ENCODE peak calls at places on chromosomes 12 and 14, in six cellular contexts. E is IMR-90, W is mesenchymal stem cell, I is neuronal stem cell, K is H1, U is trophoblast cell. B is an unnamed sample. For H3K9me3, the result is how much of the 10 kb centered on the place peaks cover.

GRCh38 chr12:77938301-77938700 is 107.6 kb downstream of the NAV3 start:
- DNase-seq in K (no peak), I (no peak), E (no peak), U (no peak), W (no peak), B (no peak)

GRCh38 chr14:88748288-88748687 is 44.5 kb downstream of the EML5 start:
- DNase-seq in I (no peak), U (no peak), E (peak), W (no peak), K (no peak), B (no peak)

GRCh38 chr14:104441275-104442106 is 138.1 kb upstream of the C14orf180 start:
- DNase-seq in W (no peak), U (no peak), K (no peak), I (no peak), E (no peak), B (peak)

GRCh38 chr12:107749094-107749493 is 11.8 kb downstream of the PRDM4 start:
- DNase-seq in U (no peak), I (no peak), K (no peak), E (peak), W (peak), B (no peak)

GRCh38 chr12:79547735-79548347 is 142.9 kb downstream of the PAWR start:
- DNase-seq in K (peak), E (peak), U (peak), W (peak), I (peak), B (peak)

GRCh38 chr12:88590851-88591250 is 10.6 kb upstream of the KITLG start:
- DNase-seq in W (no peak), U (no peak), I (no peak), K (no peak), E (peak), B (no peak)

GRCh38 chr12:13390381-13390856 is 193.9 kb downstream of the EMP1 start:
- DNase-seq in E (peak), U (peak), I (no peak), K (no peak), W (no peak), B (no peak)

GRCh38 chr14:20614038-20614840 is 23.1 kb upstream of the RNASE12 start:
- DNase-seq in I (no peak), U (peak), K (no peak), E (no peak), W (no peak), B (peak)

GRCh38 chr14:62347658-62348057 is 585.4 kb downstream of the SNAPC1 start:
- DNase-seq in W (no peak), U (no peak), I (no peak), K (no peak), E (no peak), B (no peak)

GRCh38 chr14:23365353-23366162 is 586 bp upstream of the EFS start:
- DNase-seq in I (peak), E (peak), K (no peak), U (peak), W (peak), B (no peak)

GRCh38 chr12:130764475-130765185 is 48.5 kb upstream of the RIMBP2 start:
- DNase-seq in W (peak), K (no peak), I (no peak), E (peak), U (peak), B (no peak)

GRCh38 chr12:32437095-32437515 is 37.7 kb downstream of the FGD4 start:
- DNase-seq in W (peak), I (no peak), U (peak), K (no peak), E (peak), B (no peak)

GRCh38 chr14:91750634-91751198 is 18.8 kb upstream of the CATSPERB start:
- DNase-seq in E (no peak), W (no peak), K (no peak), U (no peak), I (no peak), B (no peak)

GRCh38 chr12:122837306-122838265 is 2.3 kb downstream of the HIP1R start:
- DNase-seq in E (no peak), K (no peak), U (no peak), I (no peak), W (no peak), B (no peak)

GRCh38 chr14:33480589-33481184 is 470.2 kb downstream of the EGLN3 start:
- DNase-seq in E (no peak), K (no peak), U (no peak), I (no peak), W (no peak), B (no peak)

GRCh38 chr12:108333898-108334699 is 5.0 kb downstream of the CMKLR1 start:
- DNase-seq in E (peak), U (peak), K (no peak), I (no peak), W (no peak), B (no peak)

GRCh38 chr12:45907955-45908354 is 82.4 kb downstream of the SCAF11 start:
- DNase-seq in I (no peak), E (no peak), K (no peak), W (no peak), U (no peak), B (no peak)

GRCh38 chr12:121968880-121969279 is 50.5 kb downstream of the CFAP251 start:
- DNase-seq in K (no peak), I (no peak), W (no peak), E (no peak), U (no peak), B (no peak)

GRCh38 chr14:104683653-104684448 is 5.6 kb upstream of the INF2 start:
- DNase-seq in E (no peak), I (no peak), W (no peak), K (no peak), U (no peak), B (no peak)

GRCh38 chr14:76499399-76499798 is 123.5 kb downstream of the ESRRB start:
- DNase-seq in W (no peak), E (no peak), K (no peak), U (no peak), I (no peak), B (no peak)

GRCh38 chr12:105235299-105235746 is 651 bp downstream of the APPL2 start:
- DNase-seq in W (peak), E (peak), K (no peak), I (no peak), U (no peak), B (no peak)

GRCh38 chr12:32089156-32089950 is 17.3 kb upstream of the BICD1 start:
- DNase-seq in U (no peak), W (no peak), I (no peak), K (no peak), E (no peak), B (peak)

GRCh38 chr12:64395739-64396138 is 5.2 kb upstream of the C12orf56 start:
- DNase-seq in I (no peak), U (no peak), E (peak), W (no peak), K (no peak), B (no peak)

GRCh38 chr14:68978550-68978911 is 571 bp downstream of the ACTN1 start:
- DNase-seq in E (no peak), W (peak), U (peak), K (no peak), I (peak), B (peak)

GRCh38 chr12:116037941-116038837 is 239.3 kb downstream of the MED13L start:
- DNase-seq in I (no peak), K (no peak), W (peak), U (peak), E (peak), B (no peak)

GRCh38 chr14:32968972-32969544 is 30.4 kb downstream of the NPAS3 start:
- DNase-seq in K (no peak), W (no peak), E (no peak), I (no peak), U (no peak), B (no peak)

GRCh38 chr14:77205566-77205965 is 24.0 kb downstream of the TMEM63C start:
- DNase-seq in W (no peak), U (no peak), E (no peak), I (no peak), K (no peak), B (no peak)

GRCh38 chr12:1544991-1545700 is 49.2 kb downstream of the FBXL14 start:
- DNase-seq in I (no peak), E (peak), K (no peak), U (peak), W (peak), B (no peak)

GRCh38 chr12:1546931-1547640 is 47.3 kb downstream of the FBXL14 start:
- DNase-seq in U (no peak), K (no peak), I (no peak), E (no peak), W (no peak), B (no peak)

GRCh38 chr12:1539135-1539534 is 55.2 kb downstream of the FBXL14 start:
- DNase-seq in K (no peak), E (no peak), W (no peak), U (no peak), I (no peak), B (no peak)

GRCh38 chr12:1540690-1541089 is 53.7 kb downstream of the FBXL14 start:
- DNase-seq in E (peak), U (no peak), I (no peak), K (no peak), W (no peak), B (no peak)

DNA sequence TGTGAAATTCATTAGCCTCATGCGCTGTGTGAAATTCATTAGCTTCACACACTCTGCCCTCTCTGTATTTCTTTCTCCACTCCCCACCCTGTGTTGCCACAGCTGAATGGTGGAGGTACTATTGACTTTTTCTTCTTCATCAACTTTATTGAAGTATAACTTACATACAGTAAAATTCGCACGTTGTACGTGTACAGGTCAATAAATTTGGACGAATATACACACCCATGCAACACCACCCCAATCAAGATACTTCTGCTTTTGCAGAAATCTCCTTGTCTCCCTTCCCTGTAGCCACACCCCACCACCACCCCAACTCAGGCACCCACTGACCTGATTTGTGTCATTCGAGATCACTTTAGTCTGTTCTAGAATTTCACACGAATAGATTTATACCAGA is 51.8 kb downstream of the FBXL14 start:
- DNase-seq in I (no peak), U (no peak), E (no peak), W (no peak), K (no peak), B (no peak)
- H3K9me3 ChIP-seq in I (under half), U (under half), E (under half), W (under half), K (under half), B (under half)

GRCh38 chr14:85731198-85731597 is 201.3 kb downstream of the FLRT2 start:
- DNase-seq in I (no peak), E (peak), U (no peak), W (peak), K (no peak), B (no peak)

GRCh38 chr14:85732031-85732430 is 202.1 kb downstream of the FLRT2 start:
- DNase-seq in I (no peak), W (no peak), K (no peak), U (no peak), E (no peak), B (no peak)
- H3K4ac ChIP-seq in I (no peak), W (no peak), K (no peak), U (no peak), E (no peak), B (no peak)

GRCh38 chr12:91492648-91493047 is 310.0 kb upstream of the DCN start:
- DNase-seq in I (no peak), W (no peak), U (no peak), K (no peak), E (no peak), B (no peak)

GRCh38 chr12:91496337-91496736 is 313.7 kb upstream of the DCN start:
- DNase-seq in E (no peak), I (no peak), W (no peak), U (no peak), K (no peak), B (no peak)

GRCh38 chr12:91493308-91493707 is 310.7 kb upstream of the DCN start:
- DNase-seq in K (no peak), E (no peak), U (no peak), W (no peak), I (no peak), B (no peak)

DNA sequence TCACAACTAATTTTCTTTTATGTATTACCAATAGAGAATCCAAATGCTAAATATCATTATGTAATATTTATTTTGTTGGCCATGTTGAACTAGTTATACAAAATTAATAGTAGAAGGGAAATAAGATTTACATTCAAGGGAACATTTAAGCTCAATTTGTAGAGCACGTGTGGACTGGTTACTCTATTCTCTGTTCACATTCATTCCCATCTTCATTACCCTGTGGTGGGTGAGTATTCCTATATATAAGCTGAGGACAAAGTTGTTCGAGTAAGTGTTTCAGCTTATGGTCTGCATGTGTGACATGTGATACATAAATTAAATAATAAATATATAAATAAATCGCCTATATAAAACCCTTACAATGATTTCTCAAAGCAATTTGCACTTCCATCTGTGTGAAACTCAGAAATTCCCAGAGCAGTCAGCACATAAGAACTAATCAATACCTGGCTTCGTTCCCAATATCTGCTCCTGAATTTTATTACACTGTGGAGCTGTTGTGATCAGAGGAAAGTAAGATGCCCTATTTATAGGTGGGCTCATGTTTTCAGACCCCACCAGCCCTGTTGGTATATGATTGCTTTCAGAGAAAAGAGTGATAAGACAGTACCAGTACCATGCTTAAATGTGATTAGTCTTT is 308.2 kb upstream of the DCN start:
- DNase-seq in W (no peak), U (no peak), E (no peak), K (no peak), I (no peak), B (no peak)
- H4K91ac ChIP-seq in W (no peak), U (no peak), E (no peak), K (no peak), I (no peak), B (no peak)

GRCh38 chr12:62256408-62257079 is 3.7 kb upstream of the USP15 start:
- DNase-seq in I (no peak), K (no peak), E (peak), W (peak), U (no peak), B (no peak)
- H3K9me3 ChIP-seq in I (under half), K (under half), E (under half), W (under half), U (under half), B (under half)

DNA sequence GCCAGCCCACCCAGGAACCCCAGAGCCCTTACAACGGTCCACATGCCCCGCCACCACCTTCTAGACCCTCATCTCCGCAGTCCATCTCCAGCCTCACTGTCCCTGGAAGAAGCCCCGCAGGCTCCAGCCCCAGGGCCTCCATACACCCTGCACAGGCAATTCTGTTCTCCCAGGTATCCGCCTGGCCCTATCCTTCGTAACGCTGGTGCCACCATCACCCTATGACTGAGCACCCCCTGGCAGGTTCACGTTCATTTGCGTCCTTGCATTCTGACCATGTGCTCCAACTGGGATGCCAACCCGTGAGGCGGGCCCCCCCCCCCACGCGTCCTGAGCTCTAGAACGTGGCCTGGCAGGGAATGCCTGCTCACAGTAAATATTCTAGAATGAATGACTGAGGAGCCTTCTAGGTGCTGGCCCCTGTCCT is 675 bp upstream of the SCARB1 start:
- DNase-seq in W (no peak), K (no peak), U (peak), I (no peak), E (no peak), B (no peak)
- H3K4ac ChIP-seq in W (peak), K (peak), U (peak), I (no peak), E (peak), B (no peak)

GRCh38 chr12:94266796-94267529 is 118.6 kb downstream of the PLXNC1 start:
- DNase-seq in E (peak), K (no peak), I (no peak), W (peak), U (peak), B (no peak)

GRCh38 chr12:94266390-94266789 is 118.0 kb downstream of the PLXNC1 start:
- DNase-seq in U (peak), W (no peak), I (no peak), E (no peak), K (no peak), B (no peak)

GRCh38 chr12:94269316-94269999 is 121.1 kb downstream of the PLXNC1 start:
- DNase-seq in I (no peak), E (no peak), W (no peak), U (no peak), K (no peak), B (no peak)

GRCh38 chr12:94267530-94267877 is 119.1 kb downstream of the PLXNC1 start:
- DNase-seq in U (no peak), K (no peak), I (no peak), E (no peak), W (no peak), B (no peak)

GRCh38 chr12:94267907-94268575 is 119.7 kb downstream of the PLXNC1 start:
- DNase-seq in W (no peak), E (no peak), K (no peak), I (no peak), U (no peak), B (no peak)
- H4K91ac ChIP-seq in W (no peak), E (no peak), K (no peak), I (no peak), U (no peak), B (no peak)

GRCh38 chr12:14417717-14418116 is 52.2 kb downstream of the ATF7IP start:
- DNase-seq in E (peak), I (peak), U (peak), K (peak), W (peak), B (peak)

GRCh38 chr12:14410841-14411569 is 45.5 kb downstream of the ATF7IP start:
- DNase-seq in I (no peak), U (peak), W (peak), K (no peak), E (no peak), B (no peak)

GRCh38 chr12:14418526-14418925 is 53.0 kb downstream of the ATF7IP start:
- DNase-seq in I (no peak), K (no peak), E (peak), W (peak), U (peak), B (no peak)

DNA sequence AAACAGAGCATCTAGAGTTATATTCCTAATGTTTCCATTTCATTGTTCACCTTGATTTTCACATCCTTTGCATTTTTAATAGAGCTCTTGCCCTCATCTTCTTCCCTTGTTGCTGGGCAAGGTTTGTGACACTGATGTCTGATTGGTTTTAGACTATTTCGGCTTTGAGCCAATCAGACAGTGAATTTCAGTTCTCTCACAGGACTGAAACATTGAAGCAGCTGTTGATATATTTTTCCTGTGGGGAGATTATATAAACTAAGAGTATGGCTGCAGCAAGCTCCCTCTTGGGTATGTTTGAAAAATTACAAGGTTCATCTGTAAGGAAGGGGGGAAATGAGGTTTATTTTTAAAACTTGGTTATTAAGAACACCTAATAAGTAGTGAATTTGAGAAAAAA is 51.2 kb downstream of the ATF7IP start:
- DNase-seq in K (no peak), E (peak), U (peak), I (peak), W (peak), B (peak)
- H3K9me3 ChIP-seq in K (under half), E (under half), U (under half), I (under half), W (under half), B (under half)

GRCh38 chr12:95790912-95791849 is 617 bp upstream of the NTN4 start:
- DNase-seq in U (peak), W (peak), E (peak), K (no peak), I (peak), B (peak)
- H3K4ac ChIP-seq in U (no peak), W (peak), E (peak), K (no peak), I (no peak), B (no peak)